ENCODE peak calls at places on chromosomes 4 and X, in five cellular contexts. O is cardiac muscle cell; Y is stimulated activated CD4-positive, alpha-beta T cell treated with anti-CD3 and anti-CD28 coated beads, TNF-alpha, amount 100 ng/mL, for 48 hours; X is cardiac septum; R is activated T-cell treated with anti-CD3 and anti-CD28 coated beads, Interleukin-2, amount 50 U/mL, for 72 hours. H is an unnamed sample.

GRCh38 chr4:81032805-81033684 is 2.5 kb downstream of the BMP3 start:
- DNase-seq in O (no peak), Y (no peak), X (no peak), R (no peak), H (no peak)

GRCh38 chr4:123813901-123814300 is 417.3 kb downstream of the SPRY1 start:
- DNase-seq in O (no peak), Y (no peak), X (no peak), R (no peak), H (no peak)

GRCh38 chr4:153318696-153319320 is 25.7 kb upstream of the MND1 start:
- DNase-seq in O (peak), Y (no peak), X (no peak), R (peak), H (peak)

GRCh38 chr4:176376032-176376614 is 56.4 kb downstream of the SPCS3 start:
- DNase-seq in O (peak), Y (no peak), X (no peak), R (no peak), H (no peak)

GRCh38 chr4:155780773-155781172 is 22.0 kb downstream of the GUCY1B1 start:
- DNase-seq in O (no peak), Y (no peak), X (no peak), R (no peak), H (no peak)

GRCh38 chrX:122941801-122942200 is 242.3 kb upstream of the GRIA3 start:
- DNase-seq in O (no peak), Y (no peak), X (no peak), R (no peak), H (no peak)

GRCh38 chrX:102712967-102713677 is 874 bp downstream of the GPRASP2 start:
- DNase-seq in O (peak), Y (no peak), X (no peak), R (no peak), H (peak)

GRCh38 chrX:74325130-74326059 is 21.4 kb downstream of the ZCCHC13 start:
- DNase-seq in O (no peak), Y (no peak), X (no peak), R (peak), H (no peak)

GRCh38 chrX:25049347-25049746 is 33.6 kb upstream of the ARX start:
- DNase-seq in O (peak), Y (no peak), X (no peak), R (no peak), H (no peak)

H was measured in GM13976.